ENCODE peak calls at places on chromosomes 13 and 19, in seven cellular contexts. One of them, this sample, is unnamed.

GRCh38 chr13:67043901-67044300 is 186.2 kb downstream of the PCDH9 start:
- DNase-seq in COR-L47: no peak
- DNase-seq in NCI-H1694: no peak
- DNase-seq in stimulated activated CD4-positive, alpha-beta T cell treated with anti-CD3 and anti-CD28 coated beads, Interleukin-4, amount 100 ng/mL, for 48 hours: no peak
- DNase-seq in stimulated activated CD8-positive, alpha-beta memory T cell treated with anti-CD3 and anti-CD28 coated beads, Interleukin-15, amount 100 ng/mL, for 1 hour: no peak
- DNase-seq in fibroblast of pulmonary artery: peak
- DNase-seq in SJSA1: no peak
- DNase-seq in this sample: peak

GRCh38 chr19:15373644-15374043 is 5.9 kb downstream of the AKAP8 start:
- DNase-seq in NCI-H1694: no peak
- DNase-seq in stimulated activated CD4-positive, alpha-beta T cell treated with anti-CD3 and anti-CD28 coated beads, Interleukin-4, amount 100 ng/mL, for 48 hours: no peak
- DNase-seq in fibroblast of pulmonary artery: no peak
- DNase-seq in COR-L47: no peak
- DNase-seq in stimulated activated CD8-positive, alpha-beta memory T cell treated with anti-CD3 and anti-CD28 coated beads, Interleukin-15, amount 100 ng/mL, for 1 hour: no peak
- DNase-seq in SJSA1: no peak
- DNase-seq in this sample: no peak

GRCh38 chr13:76829572-76830327 is 56.5 kb downstream of the KCTD12 start:
- DNase-seq in NCI-H1694: no peak
- DNase-seq in fibroblast of pulmonary artery: peak
- DNase-seq in COR-L47: no peak
- DNase-seq in SJSA1: no peak
- DNase-seq in stimulated activated CD4-positive, alpha-beta T cell treated with anti-CD3 and anti-CD28 coated beads, Interleukin-4, amount 100 ng/mL, for 48 hours: no peak
- DNase-seq in stimulated activated CD8-positive, alpha-beta memory T cell treated with anti-CD3 and anti-CD28 coated beads, Interleukin-15, amount 100 ng/mL, for 1 hour: no peak
- DNase-seq in this sample: peak

GRCh38 chr19:403221-404036 is 5.5 kb downstream of the C2CD4C start:
- DNase-seq in stimulated activated CD8-positive, alpha-beta memory T cell treated with anti-CD3 and anti-CD28 coated beads, Interleukin-15, amount 100 ng/mL, for 1 hour: no peak
- DNase-seq in SJSA1: no peak
- DNase-seq in COR-L47: no peak
- DNase-seq in fibroblast of pulmonary artery: no peak
- DNase-seq in NCI-H1694: no peak
- DNase-seq in stimulated activated CD4-positive, alpha-beta T cell treated with anti-CD3 and anti-CD28 coated beads, Interleukin-4, amount 100 ng/mL, for 48 hours: no peak
- DNase-seq in this sample: no peak

GRCh38 chr13:114078501-114079451 is 53.6 kb downstream of the RASA3 start:
- DNase-seq in COR-L47: no peak
- DNase-seq in NCI-H1694: no peak
- DNase-seq in stimulated activated CD4-positive, alpha-beta T cell treated with anti-CD3 and anti-CD28 coated beads, Interleukin-4, amount 100 ng/mL, for 48 hours: no peak
- DNase-seq in SJSA1: peak
- DNase-seq in stimulated activated CD8-positive, alpha-beta memory T cell treated with anti-CD3 and anti-CD28 coated beads, Interleukin-15, amount 100 ng/mL, for 1 hour: no peak
- DNase-seq in fibroblast of pulmonary artery: peak
- DNase-seq in this sample: no peak

GRCh38 chr19:45215391-45216191 is 29.6 kb downstream of the EXOC3L2 start:
- DNase-seq in SJSA1: no peak
- DNase-seq in NCI-H1694: no peak
- DNase-seq in stimulated activated CD4-positive, alpha-beta T cell treated with anti-CD3 and anti-CD28 coated beads, Interleukin-4, amount 100 ng/mL, for 48 hours: no peak
- DNase-seq in stimulated activated CD8-positive, alpha-beta memory T cell treated with anti-CD3 and anti-CD28 coated beads, Interleukin-15, amount 100 ng/mL, for 1 hour: no peak
- DNase-seq in COR-L47: peak
- DNase-seq in fibroblast of pulmonary artery: no peak
- DNase-seq in this sample: no peak

GRCh38 chr19:42033413-42033812 is 36.6 kb downstream of the GRIK5 start:
- DNase-seq in stimulated activated CD4-positive, alpha-beta T cell treated with anti-CD3 and anti-CD28 coated beads, Interleukin-4, amount 100 ng/mL, for 48 hours: no peak
- DNase-seq in fibroblast of pulmonary artery: no peak
- DNase-seq in SJSA1: no peak
- DNase-seq in COR-L47: no peak
- DNase-seq in NCI-H1694: no peak
- DNase-seq in stimulated activated CD8-positive, alpha-beta memory T cell treated with anti-CD3 and anti-CD28 coated beads, Interleukin-15, amount 100 ng/mL, for 1 hour: no peak
- DNase-seq in this sample: no peak

GRCh38 chr13:23867027-23867491 is 22.1 kb downstream of the MIPEP start:
- DNase-seq in SJSA1: no peak
- DNase-seq in stimulated activated CD8-positive, alpha-beta memory T cell treated with anti-CD3 and anti-CD28 coated beads, Interleukin-15, amount 100 ng/mL, for 1 hour: no peak
- DNase-seq in fibroblast of pulmonary artery: peak
- DNase-seq in stimulated activated CD4-positive, alpha-beta T cell treated with anti-CD3 and anti-CD28 coated beads, Interleukin-4, amount 100 ng/mL, for 48 hours: no peak
- DNase-seq in COR-L47: no peak
- DNase-seq in NCI-H1694: no peak
- DNase-seq in this sample: peak

GRCh38 chr13:59677966-59678814 is 485.5 kb downstream of the DIAPH3 start:
- DNase-seq in stimulated activated CD8-positive, alpha-beta memory T cell treated with anti-CD3 and anti-CD28 coated beads, Interleukin-15, amount 100 ng/mL, for 1 hour: no peak
- DNase-seq in COR-L47: peak
- DNase-seq in fibroblast of pulmonary artery: peak
- DNase-seq in SJSA1: no peak
- DNase-seq in stimulated activated CD4-positive, alpha-beta T cell treated with anti-CD3 and anti-CD28 coated beads, Interleukin-4, amount 100 ng/mL, for 48 hours: no peak
- DNase-seq in NCI-H1694: peak
- DNase-seq in this sample: peak

GRCh38 chr13:25490236-25490635 is 118.5 kb downstream of the ATP8A2 start:
- DNase-seq in fibroblast of pulmonary artery: no peak
- DNase-seq in stimulated activated CD4-positive, alpha-beta T cell treated with anti-CD3 and anti-CD28 coated beads, Interleukin-4, amount 100 ng/mL, for 48 hours: no peak
- DNase-seq in COR-L47: no peak
- DNase-seq in NCI-H1694: no peak
- DNase-seq in stimulated activated CD8-positive, alpha-beta memory T cell treated with anti-CD3 and anti-CD28 coated beads, Interleukin-15, amount 100 ng/mL, for 1 hour: no peak
- DNase-seq in SJSA1: no peak
- DNase-seq in this sample: no peak

GRCh38 chr19:4066176-4066606 is 508 bp downstream of the ZBTB7A start:
- DNase-seq in NCI-H1694: no peak
- DNase-seq in stimulated activated CD8-positive, alpha-beta memory T cell treated with anti-CD3 and anti-CD28 coated beads, Interleukin-15, amount 100 ng/mL, for 1 hour: no peak
- DNase-seq in SJSA1: no peak
- DNase-seq in COR-L47: no peak
- DNase-seq in fibroblast of pulmonary artery: no peak
- DNase-seq in stimulated activated CD4-positive, alpha-beta T cell treated with anti-CD3 and anti-CD28 coated beads, Interleukin-4, amount 100 ng/mL, for 48 hours: no peak
- DNase-seq in this sample: no peak

GRCh38 chr19:54469496-54469934 is 3.6 kb downstream of the CDC42EP5 start:
- DNase-seq in COR-L47: no peak
- DNase-seq in NCI-H1694: no peak
- DNase-seq in fibroblast of pulmonary artery: no peak
- DNase-seq in SJSA1: no peak
- DNase-seq in stimulated activated CD4-positive, alpha-beta T cell treated with anti-CD3 and anti-CD28 coated beads, Interleukin-4, amount 100 ng/mL, for 48 hours: no peak
- DNase-seq in stimulated activated CD8-positive, alpha-beta memory T cell treated with anti-CD3 and anti-CD28 coated beads, Interleukin-15, amount 100 ng/mL, for 1 hour: no peak
- DNase-seq in this sample: no peak

GRCh38 chr13:44718467-44718866 is 142.3 kb upstream of the TSC22D1 start:
- DNase-seq in COR-L47: no peak
- DNase-seq in stimulated activated CD4-positive, alpha-beta T cell treated with anti-CD3 and anti-CD28 coated beads, Interleukin-4, amount 100 ng/mL, for 48 hours: no peak
- DNase-seq in SJSA1: no peak
- DNase-seq in fibroblast of pulmonary artery: no peak
- DNase-seq in stimulated activated CD8-positive, alpha-beta memory T cell treated with anti-CD3 and anti-CD28 coated beads, Interleukin-15, amount 100 ng/mL, for 1 hour: no peak
- DNase-seq in NCI-H1694: no peak
- DNase-seq in this sample: no peak

GRCh38 chr13:99196466-99197256 is 4.0 kb upstream of the UBAC2 start:
- DNase-seq in fibroblast of pulmonary artery: peak
- DNase-seq in COR-L47: no peak
- DNase-seq in stimulated activated CD4-positive, alpha-beta T cell treated with anti-CD3 and anti-CD28 coated beads, Interleukin-4, amount 100 ng/mL, for 48 hours: no peak
- DNase-seq in SJSA1: no peak
- DNase-seq in stimulated activated CD8-positive, alpha-beta memory T cell treated with anti-CD3 and anti-CD28 coated beads, Interleukin-15, amount 100 ng/mL, for 1 hour: no peak
- DNase-seq in NCI-H1694: no peak
- DNase-seq in this sample: no peak

GRCh38 chr19:16797876-16798275 is 31.3 kb upstream of the SIN3B start:
- DNase-seq in stimulated activated CD8-positive, alpha-beta memory T cell treated with anti-CD3 and anti-CD28 coated beads, Interleukin-15, amount 100 ng/mL, for 1 hour: no peak
- DNase-seq in NCI-H1694: no peak
- DNase-seq in COR-L47: no peak
- DNase-seq in stimulated activated CD4-positive, alpha-beta T cell treated with anti-CD3 and anti-CD28 coated beads, Interleukin-4, amount 100 ng/mL, for 48 hours: no peak
- DNase-seq in SJSA1: no peak
- DNase-seq in fibroblast of pulmonary artery: no peak
- DNase-seq in this sample: no peak

GRCh38 chr13:85386424-85386823 is 412.8 kb downstream of the SLITRK6 start:
- DNase-seq in stimulated activated CD4-positive, alpha-beta T cell treated with anti-CD3 and anti-CD28 coated beads, Interleukin-4, amount 100 ng/mL, for 48 hours: no peak
- DNase-seq in stimulated activated CD8-positive, alpha-beta memory T cell treated with anti-CD3 and anti-CD28 coated beads, Interleukin-15, amount 100 ng/mL, for 1 hour: no peak
- DNase-seq in SJSA1: peak
- DNase-seq in NCI-H1694: no peak
- DNase-seq in COR-L47: peak
- DNase-seq in fibroblast of pulmonary artery: no peak
- DNase-seq in this sample: peak

GRCh38 chr13:81760316-81760715 is 1419.4 kb upstream of the SPRY2 start:
- DNase-seq in NCI-H1694: no peak
- DNase-seq in fibroblast of pulmonary artery: no peak
- DNase-seq in COR-L47: no peak
- DNase-seq in stimulated activated CD4-positive, alpha-beta T cell treated with anti-CD3 and anti-CD28 coated beads, Interleukin-4, amount 100 ng/mL, for 48 hours: no peak
- DNase-seq in SJSA1: no peak
- DNase-seq in stimulated activated CD8-positive, alpha-beta memory T cell treated with anti-CD3 and anti-CD28 coated beads, Interleukin-15, amount 100 ng/mL, for 1 hour: no peak
- DNase-seq in this sample: no peak

GRCh38 chr13:112784811-112785418 is 95.1 kb downstream of the ATP11A start:
- DNase-seq in stimulated activated CD8-positive, alpha-beta memory T cell treated with anti-CD3 and anti-CD28 coated beads, Interleukin-15, amount 100 ng/mL, for 1 hour: no peak
- DNase-seq in COR-L47: no peak
- DNase-seq in stimulated activated CD4-positive, alpha-beta T cell treated with anti-CD3 and anti-CD28 coated beads, Interleukin-4, amount 100 ng/mL, for 48 hours: no peak
- DNase-seq in NCI-H1694: no peak
- DNase-seq in SJSA1: no peak
- DNase-seq in fibroblast of pulmonary artery: no peak
- DNase-seq in this sample: no peak

GRCh38 chr13:113776231-113777125 is 17.5 kb downstream of the TMEM255B start:
- DNase-seq in SJSA1: no peak
- DNase-seq in fibroblast of pulmonary artery: no peak
- DNase-seq in stimulated activated CD8-positive, alpha-beta memory T cell treated with anti-CD3 and anti-CD28 coated beads, Interleukin-15, amount 100 ng/mL, for 1 hour: no peak
- DNase-seq in NCI-H1694: no peak
- DNase-seq in stimulated activated CD4-positive, alpha-beta T cell treated with anti-CD3 and anti-CD28 coated beads, Interleukin-4, amount 100 ng/mL, for 48 hours: no peak
- DNase-seq in COR-L47: peak
- DNase-seq in this sample: no peak

GRCh38 chr13:113209336-113209879 is at the start of gene CUL4A:
- DNase-seq in COR-L47: peak
- DNase-seq in stimulated activated CD8-positive, alpha-beta memory T cell treated with anti-CD3 and anti-CD28 coated beads, Interleukin-15, amount 100 ng/mL, for 1 hour: peak
- DNase-seq in stimulated activated CD4-positive, alpha-beta T cell treated with anti-CD3 and anti-CD28 coated beads, Interleukin-4, amount 100 ng/mL, for 48 hours: peak
- DNase-seq in SJSA1: no peak
- DNase-seq in fibroblast of pulmonary artery: peak
- DNase-seq in NCI-H1694: peak
- DNase-seq in this sample: peak

GRCh38 chr13:106083620-106084350 is 451.7 kb downstream of the EFNB2 start:
- DNase-seq in fibroblast of pulmonary artery: peak
- DNase-seq in NCI-H1694: peak
- DNase-seq in COR-L47: peak
- DNase-seq in SJSA1: peak
- DNase-seq in stimulated activated CD4-positive, alpha-beta T cell treated with anti-CD3 and anti-CD28 coated beads, Interleukin-4, amount 100 ng/mL, for 48 hours: no peak
- DNase-seq in stimulated activated CD8-positive, alpha-beta memory T cell treated with anti-CD3 and anti-CD28 coated beads, Interleukin-15, amount 100 ng/mL, for 1 hour: no peak
- DNase-seq in this sample: peak

GRCh38 chr13:51330741-51331140 is 8.8 kb upstream of the SERPINE3 start:
- DNase-seq in fibroblast of pulmonary artery: peak
- DNase-seq in stimulated activated CD4-positive, alpha-beta T cell treated with anti-CD3 and anti-CD28 coated beads, Interleukin-4, amount 100 ng/mL, for 48 hours: no peak
- DNase-seq in NCI-H1694: no peak
- DNase-seq in stimulated activated CD8-positive, alpha-beta memory T cell treated with anti-CD3 and anti-CD28 coated beads, Interleukin-15, amount 100 ng/mL, for 1 hour: no peak
- DNase-seq in COR-L47: no peak
- DNase-seq in SJSA1: no peak
- DNase-seq in this sample: no peak

GRCh38 chr19:46678110-46678732 is 17.2 kb upstream of the DACT3 start:
- DNase-seq in COR-L47: no peak
- DNase-seq in fibroblast of pulmonary artery: peak
- DNase-seq in SJSA1: no peak
- DNase-seq in NCI-H1694: no peak
- DNase-seq in stimulated activated CD8-positive, alpha-beta memory T cell treated with anti-CD3 and anti-CD28 coated beads, Interleukin-15, amount 100 ng/mL, for 1 hour: peak
- DNase-seq in stimulated activated CD4-positive, alpha-beta T cell treated with anti-CD3 and anti-CD28 coated beads, Interleukin-4, amount 100 ng/mL, for 48 hours: peak
- DNase-seq in this sample: no peak

GRCh38 chr19:4916292-4917082 is 7.2 kb downstream of the UHRF1 start:
- DNase-seq in stimulated activated CD4-positive, alpha-beta T cell treated with anti-CD3 and anti-CD28 coated beads, Interleukin-4, amount 100 ng/mL, for 48 hours: no peak
- DNase-seq in SJSA1: no peak
- DNase-seq in COR-L47: no peak
- DNase-seq in fibroblast of pulmonary artery: no peak
- DNase-seq in stimulated activated CD8-positive, alpha-beta memory T cell treated with anti-CD3 and anti-CD28 coated beads, Interleukin-15, amount 100 ng/mL, for 1 hour: peak
- DNase-seq in NCI-H1694: no peak
- DNase-seq in this sample: no peak

GRCh38 chr13:113122571-113123225 is at the start of gene F10:
- DNase-seq in SJSA1: peak
- DNase-seq in COR-L47: no peak
- DNase-seq in NCI-H1694: no peak
- DNase-seq in stimulated activated CD8-positive, alpha-beta memory T cell treated with anti-CD3 and anti-CD28 coated beads, Interleukin-15, amount 100 ng/mL, for 1 hour: no peak
- DNase-seq in stimulated activated CD4-positive, alpha-beta T cell treated with anti-CD3 and anti-CD28 coated beads, Interleukin-4, amount 100 ng/mL, for 48 hours: no peak
- DNase-seq in fibroblast of pulmonary artery: peak
- DNase-seq in this sample: peak

GRCh38 chr19:13976446-13976845 is 24.1 kb downstream of the DCAF15 start:
- DNase-seq in NCI-H1694: no peak
- DNase-seq in COR-L47: no peak
- DNase-seq in stimulated activated CD8-positive, alpha-beta memory T cell treated with anti-CD3 and anti-CD28 coated beads, Interleukin-15, amount 100 ng/mL, for 1 hour: no peak
- DNase-seq in SJSA1: no peak
- DNase-seq in fibroblast of pulmonary artery: no peak
- DNase-seq in stimulated activated CD4-positive, alpha-beta T cell treated with anti-CD3 and anti-CD28 coated beads, Interleukin-4, amount 100 ng/mL, for 48 hours: no peak
- DNase-seq in this sample: no peak

GRCh38 chr19:44499559-44499958 is 763 bp downstream of the ZNF180 start:
- DNase-seq in fibroblast of pulmonary artery: no peak
- DNase-seq in COR-L47: no peak
- DNase-seq in SJSA1: no peak
- DNase-seq in stimulated activated CD8-positive, alpha-beta memory T cell treated with anti-CD3 and anti-CD28 coated beads, Interleukin-15, amount 100 ng/mL, for 1 hour: no peak
- DNase-seq in stimulated activated CD4-positive, alpha-beta T cell treated with anti-CD3 and anti-CD28 coated beads, Interleukin-4, amount 100 ng/mL, for 48 hours: no peak
- DNase-seq in NCI-H1694: no peak
- DNase-seq in this sample: no peak

GRCh38 chr19:53538378-53539109 is 599 bp downstream of the ZNF331 start:
- DNase-seq in SJSA1: no peak
- DNase-seq in fibroblast of pulmonary artery: no peak
- DNase-seq in NCI-H1694: no peak
- DNase-seq in COR-L47: no peak
- DNase-seq in stimulated activated CD8-positive, alpha-beta memory T cell treated with anti-CD3 and anti-CD28 coated beads, Interleukin-15, amount 100 ng/mL, for 1 hour: no peak
- DNase-seq in stimulated activated CD4-positive, alpha-beta T cell treated with anti-CD3 and anti-CD28 coated beads, Interleukin-4, amount 100 ng/mL, for 48 hours: peak
- DNase-seq in this sample: no peak

GRCh38 chr19:46387713-46388130 is 25.6 kb downstream of the CCDC8 start:
- DNase-seq in NCI-H1694: no peak
- DNase-seq in SJSA1: no peak
- DNase-seq in stimulated activated CD8-positive, alpha-beta memory T cell treated with anti-CD3 and anti-CD28 coated beads, Interleukin-15, amount 100 ng/mL, for 1 hour: no peak
- DNase-seq in stimulated activated CD4-positive, alpha-beta T cell treated with anti-CD3 and anti-CD28 coated beads, Interleukin-4, amount 100 ng/mL, for 48 hours: no peak
- DNase-seq in COR-L47: no peak
- DNase-seq in fibroblast of pulmonary artery: no peak
- DNase-seq in this sample: no peak

GRCh38 chr19:31831421-31831820 is 482.2 kb upstream of the TSHZ3 start:
- DNase-seq in SJSA1: no peak
- DNase-seq in NCI-H1694: no peak
- DNase-seq in stimulated activated CD4-positive, alpha-beta T cell treated with anti-CD3 and anti-CD28 coated beads, Interleukin-4, amount 100 ng/mL, for 48 hours: no peak
- DNase-seq in stimulated activated CD8-positive, alpha-beta memory T cell treated with anti-CD3 and anti-CD28 coated beads, Interleukin-15, amount 100 ng/mL, for 1 hour: no peak
- DNase-seq in fibroblast of pulmonary artery: no peak
- DNase-seq in COR-L47: no peak
- DNase-seq in this sample: no peak

GRCh38 chr19:28023064-28023463 is 1189.9 kb downstream of the UQCRFS1 start:
- DNase-seq in fibroblast of pulmonary artery: peak
- DNase-seq in NCI-H1694: no peak
- DNase-seq in stimulated activated CD8-positive, alpha-beta memory T cell treated with anti-CD3 and anti-CD28 coated beads, Interleukin-15, amount 100 ng/mL, for 1 hour: no peak
- DNase-seq in stimulated activated CD4-positive, alpha-beta T cell treated with anti-CD3 and anti-CD28 coated beads, Interleukin-4, amount 100 ng/mL, for 48 hours: no peak
- DNase-seq in COR-L47: no peak
- DNase-seq in SJSA1: peak
- DNase-seq in this sample: no peak